ENCODE peak calls at places on chromosomes 11 and 22, in six cellular contexts. One of them, this sample, is unnamed.

GRCh38 chr11:2524446-2525165 is 79.8 kb downstream of the KCNQ1 start:
- DNase-seq in RWPE1: no peak
- DNase-seq in germinal center: no peak
- DNase-seq in stomach: peak
- DNase-seq in naive thymus-derived CD8-positive, alpha-beta T cell: no peak
- DNase-seq in activated naive CD4-positive, alpha-beta T cell treated with anti-CD3 and anti-CD28 coated beads for 36 hours: peak
- DNase-seq in this sample: no peak

GRCh38 chr11:92376146-92376599 is 151.6 kb downstream of the FAT3 start:
- DNase-seq in RWPE1: no peak
- DNase-seq in germinal center: no peak
- DNase-seq in stomach: no peak
- DNase-seq in naive thymus-derived CD8-positive, alpha-beta T cell: no peak
- DNase-seq in activated naive CD4-positive, alpha-beta T cell treated with anti-CD3 and anti-CD28 coated beads for 36 hours: no peak
- DNase-seq in this sample: no peak

GRCh38 chr11:1508986-1509385 is 22.4 kb upstream of the MOB2 start:
- DNase-seq in RWPE1: no peak
- DNase-seq in germinal center: no peak
- DNase-seq in stomach: no peak
- DNase-seq in naive thymus-derived CD8-positive, alpha-beta T cell: no peak
- DNase-seq in activated naive CD4-positive, alpha-beta T cell treated with anti-CD3 and anti-CD28 coated beads for 36 hours: no peak
- DNase-seq in this sample: no peak

GRCh38 chr11:120667281-120667680 is 155.7 kb downstream of the GRIK4 start:
- DNase-seq in RWPE1: no peak
- DNase-seq in germinal center: no peak
- DNase-seq in stomach: no peak
- DNase-seq in naive thymus-derived CD8-positive, alpha-beta T cell: no peak
- DNase-seq in activated naive CD4-positive, alpha-beta T cell treated with anti-CD3 and anti-CD28 coated beads for 36 hours: no peak
- DNase-seq in this sample: no peak

GRCh38 chr22:30861688-30862552 is 106.7 kb downstream of the MORC2 start:
- DNase-seq in RWPE1: no peak
- DNase-seq in germinal center: peak
- DNase-seq in stomach: peak
- DNase-seq in naive thymus-derived CD8-positive, alpha-beta T cell: no peak
- DNase-seq in activated naive CD4-positive, alpha-beta T cell treated with anti-CD3 and anti-CD28 coated beads for 36 hours: no peak
- DNase-seq in this sample: no peak

GRCh38 chr11:123086315-123086714 is 24.4 kb upstream of the HSPA8 start:
- DNase-seq in RWPE1: no peak
- DNase-seq in germinal center: no peak
- DNase-seq in stomach: no peak
- DNase-seq in naive thymus-derived CD8-positive, alpha-beta T cell: no peak
- DNase-seq in activated naive CD4-positive, alpha-beta T cell treated with anti-CD3 and anti-CD28 coated beads for 36 hours: no peak
- DNase-seq in this sample: no peak

GRCh38 chr22:41596776-41597634 is 7.4 kb upstream of the PMM1 start:
- DNase-seq in RWPE1: no peak
- DNase-seq in germinal center: peak
- DNase-seq in stomach: peak
- DNase-seq in naive thymus-derived CD8-positive, alpha-beta T cell: no peak
- DNase-seq in activated naive CD4-positive, alpha-beta T cell treated with anti-CD3 and anti-CD28 coated beads for 36 hours: peak
- DNase-seq in this sample: no peak

GRCh38 chr22:20919718-20920117 is 2.5 kb downstream of the CRKL start:
- DNase-seq in RWPE1: no peak
- DNase-seq in germinal center: no peak
- DNase-seq in stomach: no peak
- DNase-seq in naive thymus-derived CD8-positive, alpha-beta T cell: no peak
- DNase-seq in activated naive CD4-positive, alpha-beta T cell treated with anti-CD3 and anti-CD28 coated beads for 36 hours: no peak
- DNase-seq in this sample: no peak

GRCh38 chr11:102914238-102915043 is 39.7 kb upstream of the MMP12 start:
- DNase-seq in RWPE1: peak
- DNase-seq in germinal center: peak
- DNase-seq in stomach: no peak
- DNase-seq in naive thymus-derived CD8-positive, alpha-beta T cell: no peak
- DNase-seq in activated naive CD4-positive, alpha-beta T cell treated with anti-CD3 and anti-CD28 coated beads for 36 hours: peak
- DNase-seq in this sample: no peak

GRCh38 chr22:17366830-17367229 is 2.4 kb upstream of the CECR2 start:
- DNase-seq in RWPE1: no peak
- DNase-seq in germinal center: peak
- DNase-seq in stomach: no peak
- DNase-seq in naive thymus-derived CD8-positive, alpha-beta T cell: peak
- DNase-seq in activated naive CD4-positive, alpha-beta T cell treated with anti-CD3 and anti-CD28 coated beads for 36 hours: peak
- DNase-seq in this sample: no peak

GRCh38 chr11:124748481-124749338 is 3.3 kb downstream of the VSIG2 start:
- DNase-seq in RWPE1: no peak
- DNase-seq in germinal center: no peak
- DNase-seq in stomach: no peak
- DNase-seq in naive thymus-derived CD8-positive, alpha-beta T cell: no peak
- DNase-seq in activated naive CD4-positive, alpha-beta T cell treated with anti-CD3 and anti-CD28 coated beads for 36 hours: no peak
- DNase-seq in this sample: no peak

This sample was measured in activated T-helper 9 cell treated with anti-CD3 and anti-CD28 coated beads, Interleukin-2, amount 50 U/mL, for 16 hours.